ENCODE peak calls at places on chromosomes 7 and 10, in ten cellular contexts. M is heart right ventricle, Z is GM06990, K is lower lobe of right lung, A is endodermal cell, I is transverse colon, W is AG04450, Y is endothelial cell, F is ovary, R is nephron progenitor cell. H is an unnamed sample.

GRCh38 chr7:196778-197321 is 4.5 kb downstream of the FAM20C start:
- DNase-seq in M (no peak), Z (no peak), K (no peak), A (no peak), I (no peak), W (no peak), Y (no peak), F (no peak), R (no peak), H (no peak)

GRCh38 chr10:96299383-96299782 is 4.9 kb upstream of the DNTT start:
- DNase-seq in M (no peak), Z (no peak), K (no peak), A (no peak), I (no peak), W (no peak), Y (no peak), F (no peak), R (no peak), H (no peak)

GRCh38 chr10:31366703-31367102 is 47.7 kb downstream of the ZEB1 start:
- DNase-seq in M (no peak), Z (no peak), K (no peak), A (no peak), I (no peak), W (no peak), Y (no peak), F (no peak), R (no peak), H (no peak)

GRCh38 chr10:76082232-76082631 is 650.8 kb downstream of the LRMDA start:
- DNase-seq in M (no peak), Z (no peak), K (no peak), A (no peak), I (peak), W (no peak), Y (no peak), F (no peak), R (no peak), H (no peak)

GRCh38 chr7:43649755-43650274 is 66.9 kb downstream of the STK17A start:
- DNase-seq in M (no peak), Z (peak), K (no peak), A (no peak), I (peak), W (no peak), Y (no peak), F (no peak), R (no peak), H (no peak)

GRCh38 chr10:107341281-107341680 is 176.8 kb upstream of the SORCS1 start:
- DNase-seq in M (no peak), Z (no peak), K (no peak), A (no peak), I (no peak), W (no peak), Y (no peak), F (no peak), R (no peak), H (no peak)

GRCh38 chr10:129192344-129193128 is 274.5 kb upstream of the MGMT start:
- DNase-seq in M (peak), Z (no peak), K (no peak), A (no peak), I (no peak), W (no peak), Y (no peak), F (peak), R (no peak), H (no peak)

GRCh38 chr7:362416-363096 is 72.6 kb downstream of the FOXL3 start:
- DNase-seq in M (no peak), Z (no peak), K (peak), A (no peak), I (peak), W (no peak), Y (no peak), F (peak), R (peak), H (no peak)

GRCh38 chr10:102741848-102742247 is 1.9 kb upstream of the WBP1L start:
- DNase-seq in M (no peak), Z (no peak), K (no peak), A (no peak), I (no peak), W (no peak), Y (no peak), F (no peak), R (no peak), H (no peak)

GRCh38 chr7:4747013-4747412 is 28.4 kb upstream of the AP5Z1 start:
- DNase-seq in M (peak), Z (no peak), K (no peak), A (no peak), I (no peak), W (no peak), Y (no peak), F (no peak), R (no peak), H (no peak)

GRCh38 chr7:130896051-130896881 is 162.3 kb upstream of the KLF14 start:
- DNase-seq in M (no peak), Z (no peak), K (no peak), A (no peak), I (no peak), W (no peak), Y (peak), F (no peak), R (no peak), H (no peak)
- TF ChIP-seq CTCF in M (no peak), Z (peak), K (no peak), A (no peak), I (no peak), W (peak), Y (no peak), F (no peak), R (no peak), H (no peak)

GRCh38 chr10:62076872-62077271 is 175.4 kb downstream of the ARID5B start:
- DNase-seq in M (no peak), Z (no peak), K (no peak), A (no peak), I (no peak), W (no peak), Y (no peak), F (no peak), R (no peak), H (no peak)
- TF ChIP-seq CTCF in M (no peak), Z (no peak), K (no peak), A (no peak), I (no peak), W (no peak), Y (no peak), F (no peak), R (no peak), H (peak)

GRCh38 chr7:73779517-73779916 is 9.4 kb upstream of the CLDN3 start:
- DNase-seq in M (no peak), Z (no peak), K (no peak), A (no peak), I (no peak), W (no peak), Y (no peak), F (no peak), R (no peak), H (no peak)
- TF ChIP-seq CTCF in M (no peak), Z (no peak), K (no peak), A (no peak), I (no peak), W (no peak), Y (no peak), F (no peak), R (no peak), H (peak)

GRCh38 chr10:47359101-47359500 is 10.9 kb downstream of the RBP3 start:
- DNase-seq in M (no peak), Z (no peak), K (no peak), A (no peak), I (no peak), W (no peak), Y (no peak), F (no peak), R (no peak), H (no peak)

GRCh38 chr10:47361293-47361692 is 13.1 kb downstream of the RBP3 start:
- DNase-seq in M (peak), Z (no peak), K (no peak), A (peak), I (peak), W (no peak), Y (peak), F (no peak), R (peak), H (no peak)

GRCh38 chr10:47362199-47362598 is 14.0 kb downstream of the RBP3 start:
- DNase-seq in M (no peak), Z (no peak), K (no peak), A (no peak), I (no peak), W (no peak), Y (no peak), F (no peak), R (no peak), H (no peak)

GRCh38 chr10:47359626-47360418 is 11.7 kb downstream of the RBP3 start:
- DNase-seq in M (no peak), Z (no peak), K (no peak), A (no peak), I (no peak), W (no peak), Y (no peak), F (no peak), R (no peak), H (no peak)

GRCh38 chr10:47360419-47361040 is 12.4 kb downstream of the RBP3 start:
- DNase-seq in M (no peak), Z (no peak), K (no peak), A (no peak), I (no peak), W (no peak), Y (no peak), F (no peak), R (no peak), H (no peak)
- TF ChIP-seq CTCF in M (no peak), Z (no peak), K (no peak), A (no peak), I (no peak), W (no peak), Y (no peak), F (no peak), R (no peak), H (no peak)

GRCh38 chr7:96116173-96116572 is 205.7 kb downstream of the SLC25A13 start:
- DNase-seq in M (no peak), Z (no peak), K (no peak), A (no peak), I (no peak), W (no peak), Y (no peak), F (no peak), R (no peak), H (no peak)
- TF ChIP-seq CTCF in M (no peak), Z (no peak), K (no peak), A (no peak), I (no peak), W (no peak), Y (no peak), F (no peak), R (no peak), H (no peak)

DNA sequence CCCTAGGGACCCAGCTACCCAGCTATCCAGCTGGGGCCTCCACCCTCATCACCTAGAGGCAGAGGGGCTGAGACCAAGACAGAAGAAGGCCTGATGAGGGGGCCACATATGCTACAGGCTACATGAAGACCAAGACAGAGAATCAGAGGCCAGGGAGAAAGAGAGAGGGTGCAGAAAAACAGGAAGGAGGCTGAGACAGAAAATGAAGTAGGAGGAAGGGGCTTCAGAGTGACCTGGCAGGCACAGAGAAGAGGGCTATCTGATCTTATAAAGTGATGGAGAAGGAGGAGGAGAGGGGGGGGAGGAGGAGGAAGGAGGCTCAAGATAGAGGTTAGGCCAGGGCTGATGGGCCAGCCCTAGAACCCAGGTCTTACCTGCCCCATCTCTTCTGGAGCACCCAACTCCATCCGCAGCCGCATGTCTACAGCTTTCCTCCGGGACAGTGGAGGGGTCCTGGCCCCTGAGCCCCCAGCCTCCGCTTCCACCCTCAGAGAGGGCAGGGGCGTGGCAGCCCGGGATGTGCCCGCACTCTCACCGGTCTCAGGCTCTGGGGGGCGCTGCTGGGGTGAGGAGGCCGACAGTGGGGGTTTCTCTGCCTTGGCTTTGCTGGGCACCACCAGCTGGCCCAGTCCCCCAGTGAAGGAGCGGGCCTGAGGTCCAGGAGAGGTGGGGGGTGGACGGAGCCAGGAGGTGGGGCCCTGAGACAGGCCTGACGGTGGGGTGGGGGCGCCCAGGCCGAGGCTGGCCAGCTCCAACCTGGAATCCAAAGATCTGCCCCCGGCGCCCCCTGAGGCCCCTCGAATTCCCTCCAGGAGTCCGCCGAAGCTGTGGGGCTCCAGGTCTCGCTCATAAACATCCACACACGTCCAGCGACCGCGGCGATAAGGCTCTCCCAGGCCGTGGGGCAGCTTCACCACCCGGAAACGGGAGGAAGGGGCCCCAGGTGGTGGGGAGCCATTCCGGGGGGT is 1.8 kb downstream of the TSC22D4 start:
- DNase-seq in M (peak), Z (no peak), K (no peak), A (peak), I (peak), W (no peak), Y (no peak), F (peak), R (no peak), H (no peak)
- TF ChIP-seq CTCF in M (peak), Z (peak), K (peak), A (peak), I (no peak), W (peak), Y (no peak), F (no peak), R (no peak), H (no peak)

DNA sequence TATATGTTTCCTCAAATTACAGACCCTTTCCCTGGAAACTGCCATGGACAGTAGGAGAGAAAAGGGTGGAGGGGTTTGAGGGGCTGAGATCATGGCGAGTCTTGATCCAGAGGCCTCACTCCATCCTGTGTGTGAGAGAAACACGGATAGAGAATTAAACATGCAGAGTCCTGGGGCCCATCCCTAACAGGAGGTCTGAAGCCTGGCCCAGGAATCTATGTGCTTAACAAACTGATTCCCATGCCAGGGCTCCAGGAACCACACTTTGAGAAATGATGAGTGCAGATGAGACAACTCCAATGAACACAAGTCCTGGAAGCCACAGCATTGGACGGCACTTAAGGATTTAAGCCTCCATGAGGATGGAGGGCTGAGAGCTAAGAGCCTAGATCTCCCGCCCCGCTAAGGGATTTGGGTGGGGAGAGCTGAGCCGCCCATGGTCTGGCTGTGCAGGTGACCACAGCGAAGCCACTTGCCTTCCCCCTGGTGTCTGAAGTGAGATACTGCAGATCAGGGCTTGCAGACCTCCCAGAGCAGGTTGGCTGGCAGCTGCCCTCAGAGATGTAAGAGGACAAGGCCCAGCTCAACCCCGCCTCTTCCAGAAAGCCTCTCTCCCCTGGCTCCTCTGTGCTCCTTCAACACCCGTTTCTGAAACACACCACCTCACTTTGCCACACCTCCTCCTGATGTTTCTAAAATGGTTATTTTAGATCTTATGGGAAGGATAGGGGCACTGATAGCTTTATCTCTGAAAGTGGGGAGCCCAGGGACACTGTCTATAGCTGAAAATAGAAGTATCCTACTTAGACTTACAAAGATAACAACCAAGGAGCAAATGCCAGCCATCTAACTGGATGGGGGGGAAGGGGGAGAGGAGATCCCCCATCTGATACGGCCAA is 24.8 kb upstream of the EIF5AL1 start:
- DNase-seq in M (peak), Z (no peak), K (peak), A (peak), I (peak), W (no peak), Y (peak), F (peak), R (peak), H (no peak)
- TF ChIP-seq CTCF in M (peak), Z (peak), K (peak), A (peak), I (peak), W (peak), Y (peak), F (no peak), R (peak), H (peak)

GRCh38 chr7:26860361-26860760 is 4.0 kb downstream of the SKAP2 start:
- DNase-seq in M (no peak), Z (no peak), K (no peak), A (no peak), I (peak), W (no peak), Y (no peak), F (no peak), R (no peak), H (no peak)
- TF ChIP-seq CTCF in M (no peak), Z (peak), K (no peak), A (peak), I (no peak), W (no peak), Y (no peak), F (no peak), R (peak), H (no peak)

GRCh38 chr7:64307254-64308018 is 6.3 kb upstream of the ZNF736 start:
- DNase-seq in M (peak), Z (peak), K (peak), A (no peak), I (peak), W (peak), Y (peak), F (peak), R (no peak), H (no peak)
- TF ChIP-seq CTCF in M (no peak), Z (no peak), K (no peak), A (no peak), I (no peak), W (no peak), Y (no peak), F (no peak), R (no peak), H (no peak)

DNA sequence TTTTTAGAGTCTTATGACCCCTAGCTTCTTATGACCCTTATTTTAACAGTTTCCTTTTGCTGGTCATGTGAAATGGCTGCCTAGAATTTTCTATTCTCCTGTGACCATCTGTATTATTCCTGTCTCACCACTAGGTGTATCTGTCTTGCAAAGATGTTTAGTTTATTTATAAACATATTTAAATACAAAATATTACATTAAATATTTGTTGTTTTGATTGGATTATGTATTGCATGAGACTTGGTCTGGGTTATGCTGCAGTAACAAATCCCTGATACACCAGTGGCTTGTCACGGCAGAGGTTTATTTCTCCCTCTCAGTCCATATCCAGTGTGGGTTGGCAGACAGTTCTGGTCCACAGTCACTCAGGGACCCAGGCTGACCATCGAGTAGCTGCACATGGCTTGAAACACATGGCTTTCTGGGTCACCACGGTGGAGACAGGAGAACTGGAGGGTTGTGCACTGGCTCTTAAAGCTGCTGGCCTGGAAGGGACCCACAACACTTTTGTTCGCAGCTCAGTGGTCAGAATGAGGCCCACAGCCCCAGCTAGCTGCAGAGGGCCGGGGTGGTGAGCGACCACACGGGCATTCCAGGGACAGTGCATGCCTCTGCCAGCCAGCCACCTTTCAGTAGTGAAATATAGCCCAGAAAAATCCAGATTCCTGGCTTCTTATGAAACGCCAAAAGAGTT is 7.4 kb downstream of the RASSF4 start:
- DNase-seq in M (no peak), Z (no peak), K (no peak), A (no peak), I (no peak), W (no peak), Y (no peak), F (no peak), R (no peak), H (no peak)
- TF ChIP-seq CTCF in M (peak), Z (peak), K (no peak), A (peak), I (peak), W (peak), Y (peak), F (no peak), R (peak), H (peak)